ENCODE peak calls at places on chromosomes 5 and 9, in five cellular contexts. C is astrocyte of the spinal cord; M is cardiac fibroblast; D is stimulated activated CD8-positive, alpha-beta memory T cell treated with anti-CD3 and anti-CD28 coated beads, Interleukin-15, amount 100 ng/mL, for 1 hour; I is glutamatergic neuron. J is an unnamed sample.

GRCh38 chr5:9545959-9546851 is at the start of gene SEMA5A:
- DNase-seq in I (peak), M (peak), C (peak), D (no peak), J (peak)

GRCh38 chr5:78269088-78269703 is 25.3 kb downstream of the AP3B1 start:
- DNase-seq in D (no peak), M (peak), C (peak), I (no peak), J (no peak)

GRCh38 chr5:139287890-139288635 is 5.5 kb upstream of the MATR3 start:
- DNase-seq in I (no peak), D (no peak), M (peak), C (no peak), J (no peak)

GRCh38 chr5:170262061-170262764 is 29.4 kb downstream of the C5orf58 start:
- DNase-seq in D (no peak), C (no peak), I (peak), M (no peak), J (no peak)

GRCh38 chr9:121674952-121675351 is 23.5 kb downstream of the DAB2IP start:
- DNase-seq in I (no peak), M (peak), D (no peak), C (peak), J (no peak)

GRCh38 chr9:98314381-98315066 is 59.1 kb upstream of the TBC1D2 start:
- DNase-seq in I (no peak), M (peak), C (no peak), D (no peak), J (no peak)

GRCh38 chr5:6713274-6714181 is at the start of gene TENT4A:
- DNase-seq in M (peak), C (no peak), D (no peak), I (peak), J (peak)

GRCh38 chr5:78747703-78748359 is 99.3 kb upstream of the LHFPL2 start:
- DNase-seq in C (peak), D (no peak), M (peak), I (no peak), J (no peak)

GRCh38 chr9:126856326-126856877 is 4.0 kb upstream of the ZBTB34 start:
- DNase-seq in M (no peak), C (no peak), I (no peak), D (no peak), J (no peak)

GRCh38 chr9:134695144-134695543 is 53.5 kb downstream of the COL5A1 start:
- DNase-seq in C (no peak), I (peak), D (no peak), M (no peak), J (no peak)

GRCh38 chr9:128162215-128163026 is 2.4 kb downstream of the BBLN start:
- DNase-seq in C (peak), D (no peak), M (peak), I (no peak), J (no peak)

GRCh38 chr5:67043789-67044511 is 152.6 kb downstream of the CD180 start:
- DNase-seq in I (no peak), M (no peak), D (no peak), C (no peak), J (no peak)

GRCh38 chr5:132416306-132417009 is 46.9 kb downstream of the SLC22A5 start:
- DNase-seq in D (no peak), I (no peak), M (no peak), C (no peak), J (no peak)

GRCh38 chr9:34647651-34648050 is 1.2 kb downstream of the GALT start:
- DNase-seq in I (no peak), M (no peak), C (no peak), D (no peak), J (no peak)

GRCh38 chr9:79623799-79624721 is 52.3 kb downstream of the TLE4 start:
- DNase-seq in D (peak), C (no peak), M (peak), I (no peak), J (no peak)

GRCh38 chr5:8892931-8893330 is 652.9 kb downstream of the SEMA5A start:
- DNase-seq in D (no peak), M (no peak), I (no peak), C (no peak), J (no peak)

GRCh38 chr9:134343637-134344036 is 17.4 kb downstream of the RXRA start:
- DNase-seq in M (no peak), I (no peak), C (no peak), D (no peak), J (no peak)

GRCh38 chr9:119689879-119690278 is 320.6 kb upstream of the BRINP1 start:
- DNase-seq in M (no peak), I (no peak), C (no peak), D (no peak), J (peak)

GRCh38 chr5:31999470-31999869 is 174.6 kb downstream of the GOLPH3 start:
- DNase-seq in D (no peak), I (no peak), M (no peak), C (no peak), J (no peak)

GRCh38 chr5:164881442-164881841 is 1376.0 kb downstream of the MAT2B start:
- DNase-seq in C (no peak), D (no peak), I (no peak), M (no peak), J (no peak)

GRCh38 chr9:102518324-102518723 is 476.8 kb upstream of the CYLC2 start:
- DNase-seq in I (no peak), C (no peak), M (no peak), D (no peak), J (no peak)